ENCODE peak calls at places on chromosomes 2 and 18, in five cellular contexts. D is IMR-90, G is PC-3, J is Karpas-422, E is GM12878. W is an unnamed sample.

GRCh38 chr2:232976666-232977437 is 36.2 kb downstream of the NGEF start:
- DNase-seq in D (no peak), G (no peak), J (no peak), E (no peak), W (no peak)

GRCh38 chr18:35822431-35822830 is 150.0 kb upstream of the RMP24 start:
- DNase-seq in D (no peak), G (no peak), J (no peak), E (no peak), W (no peak)

GRCh38 chr2:192208848-192209247 is 14.1 kb upstream of the TMEFF2 start:
- DNase-seq in D (peak; percentile 33), G (no peak), J (no peak), E (no peak), W (peak; percentile 25)

GRCh38 chr2:28048341-28048740 is 157.8 kb downstream of the BABAM2 start:
- DNase-seq in D (peak; percentile 68), G (peak; percentile 27), J (no peak), E (no peak), W (peak; percentile 37)

GRCh38 chr2:55175254-55176093 is 56.6 kb downstream of the CLHC1 start:
- DNase-seq in D (peak; percentile 87), G (peak; percentile 72), J (peak; percentile 88), E (no peak), W (peak; percentile 70)

GRCh38 chr2:6863792-6864191 is 1.9 kb downstream of the CMPK2 start:
- DNase-seq in D (no peak), G (no peak), J (no peak), E (no peak), W (no peak)

GRCh38 chr2:38428940-38429339 is 51.9 kb upstream of the ATL2 start:
- DNase-seq in D (no peak), G (no peak), J (no peak), E (no peak), W (no peak)

GRCh38 chr2:3294066-3294465 is 83.6 kb downstream of the EIPR1 start:
- DNase-seq in D (no peak), G (no peak), J (no peak), E (no peak), W (no peak)

GRCh38 chr2:122748552-122749011 is 993.1 kb downstream of the TSN start:
- DNase-seq in D (no peak), G (peak; percentile 96), J (no peak), E (no peak), W (peak; percentile 47)

GRCh38 chr2:11077411-11077810 is 77.9 kb upstream of the SLC66A3 start:
- DNase-seq in D (no peak), G (no peak), J (no peak), E (no peak), W (no peak)

GRCh38 chr18:8882632-8883408 is 177.5 kb downstream of the MTCL1 start:
- DNase-seq in D (no peak), G (peak; percentile 93), J (peak; percentile 55), E (no peak), W (no peak)

GRCh38 chr2:226794077-226794670 is 5.4 kb downstream of the IRS1 start:
- DNase-seq in D (peak; percentile 29), G (no peak), J (no peak), E (no peak), W (no peak)

GRCh38 chr2:192162392-192163042 is 32.2 kb downstream of the TMEFF2 start:
- DNase-seq in D (peak; percentile 74), G (peak; percentile 87), J (peak; percentile 89), E (no peak), W (peak; percentile 41)

GRCh38 chr2:230974096-230974913 is 21.6 kb upstream of the SPATA3 start:
- DNase-seq in D (peak; percentile 59), G (peak; percentile 25), J (peak; percentile 58), E (peak; percentile 94), W (peak; percentile 92)

GRCh38 chr2:35973132-35973736 is 382.3 kb upstream of the CRIM1 start:
- DNase-seq in D (peak; percentile 42), G (peak; percentile 38), J (no peak), E (no peak), W (peak; percentile 10)

GRCh38 chr18:32595735-32596134 is 125.1 kb upstream of the GAREM1 start:
- DNase-seq in D (no peak), G (no peak), J (no peak), E (no peak), W (no peak)

GRCh38 chr18:77990131-77990530 is 740.5 kb downstream of the GALR1 start:
- DNase-seq in D (no peak), G (no peak), J (no peak), E (no peak), W (no peak)

GRCh38 chr18:48036641-48037421 is 106.4 kb upstream of the SMAD2 start:
- DNase-seq in D (no peak), G (no peak), J (no peak), E (no peak), W (no peak)

GRCh38 chr2:216698895-216699294 is 3.5 kb upstream of the IGFBP5 start:
- DNase-seq in D (peak; percentile 84), G (peak; percentile 74), J (peak; percentile 71), E (no peak), W (peak; percentile 61)

GRCh38 chr2:201642579-201643215 is 606 bp downstream of the TMEM237 start:
- DNase-seq in D (peak; percentile 75), G (peak; percentile 85), J (peak; percentile 94), E (peak; percentile 1), W (peak; percentile 71)

GRCh38 chr18:59249186-59249774 is 24.0 kb downstream of the RAX start:
- DNase-seq in D (peak; percentile 80), G (peak; percentile 90), J (peak; percentile 83), E (no peak), W (peak; percentile 47)

GRCh38 chr18:43800584-43800983 is 523.3 kb upstream of the SYT4 start:
- DNase-seq in D (no peak), G (no peak), J (no peak), E (no peak), W (no peak)

GRCh38 chr2:236731767-236732580 is 162.3 kb downstream of the ACKR3 start:
- DNase-seq in D (peak; percentile 5), G (peak; percentile 36), J (no peak), E (no peak), W (peak; percentile 25)

GRCh38 chr2:67702937-67703336 is 305.8 kb downstream of the ETAA1 start:
- DNase-seq in D (no peak), G (no peak), J (no peak), E (no peak), W (no peak)

GRCh38 chr2:39523308-39524044 is 86.4 kb upstream of the MAP4K3 start:
- DNase-seq in D (peak; percentile 93), G (peak; percentile 91), J (no peak), E (no peak), W (peak; percentile 97)

GRCh38 chr2:127170452-127171197 is 49.5 kb downstream of the CYP27C1 start:
- DNase-seq in D (no peak), G (no peak), J (no peak), E (no peak), W (no peak)

GRCh38 chr18:46250084-46250811 is 146.1 kb downstream of the HAUS1 start:
- DNase-seq in D (peak; percentile 92), G (peak; percentile 83), J (peak; percentile 94), E (peak; percentile 92), W (peak; percentile 90)

GRCh38 chr2:24722141-24722790 is 70.9 kb downstream of the PTRHD1 start:
- DNase-seq in D (no peak), G (no peak), J (no peak), E (no peak), W (no peak)

GRCh38 chr2:1632006-1632348 is 112.3 kb downstream of the PXDN start:
- DNase-seq in D (peak; percentile 87), G (peak; percentile 97), J (no peak), E (no peak), W (peak; percentile 85)

DNA sequence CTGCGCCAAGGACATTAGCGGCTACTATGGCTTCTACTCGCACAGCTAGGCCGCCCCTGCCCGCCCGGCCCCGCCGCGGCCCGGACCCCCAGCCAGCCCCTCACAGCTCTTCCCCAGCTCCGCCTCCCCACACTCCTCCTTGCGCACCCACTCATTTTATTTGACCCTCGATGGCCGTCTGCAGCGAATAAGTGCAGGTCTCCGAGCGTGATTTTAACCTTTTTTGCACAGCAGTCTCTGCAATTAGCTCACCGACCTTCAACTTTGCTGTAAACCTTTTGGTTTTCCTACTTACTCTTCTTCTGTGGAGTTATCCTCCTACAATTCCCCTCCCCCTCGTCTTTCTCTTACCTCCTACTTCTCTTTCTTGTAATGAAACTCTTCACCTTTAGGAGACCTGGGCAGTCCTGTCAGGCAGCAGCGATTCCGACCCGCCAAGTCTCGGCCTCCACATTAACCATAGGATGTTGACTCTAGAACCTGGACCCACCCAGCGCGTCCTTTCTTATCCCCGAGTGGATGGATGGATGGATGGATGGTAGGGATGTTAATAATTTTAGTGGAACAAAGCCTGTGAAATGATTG is 8.2 kb downstream of the TBR1 start:
- DNase-seq in D (no peak), G (no peak), J (no peak), E (no peak), W (no peak)
- H4K20me1 ChIP-seq in D (peaks cover 4% of the 10 kb centered on the region), G (no peaks in the 10 kb centered on the region), J (no peaks in the 10 kb centered on the region), E (no peaks in the 10 kb centered on the region), W (peaks cover 15% of the 10 kb centered on the region)

DNA sequence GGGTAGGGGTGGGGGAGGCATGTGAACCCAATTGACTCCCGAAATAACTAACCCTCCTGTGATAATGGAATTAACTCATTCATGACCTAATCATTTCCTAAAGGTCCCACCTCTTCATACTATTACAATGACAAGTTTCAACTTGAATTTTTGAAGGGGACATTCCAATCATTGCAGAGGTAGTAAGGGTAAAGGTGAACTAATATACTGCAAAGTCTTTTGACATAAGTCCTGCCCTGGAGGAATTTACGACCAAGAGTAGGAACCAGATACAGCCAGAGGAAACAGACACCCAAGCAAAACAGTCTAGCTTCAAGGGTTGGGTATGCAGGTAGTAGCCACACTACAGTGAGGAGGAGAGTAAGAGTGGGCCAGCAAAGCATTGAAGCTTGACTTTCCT is 1.2 kb upstream of the SRBD1 start:
- DNase-seq in D (no peak), G (peak; percentile 33), J (no peak), E (no peak), W (no peak)
- H3K27ac ChIP-seq in D (no peak overlapping the region), G (no peak overlapping the region), J (no peak overlapping the region), E (no peak overlapping the region), W (no peak overlapping the region)

GRCh38 chr2:217705461-217705860 is 297.3 kb downstream of the TNS1 start:
- DNase-seq in D (peak; percentile 25), G (peak; percentile 58), J (no peak), E (no peak), W (no peak)

GRCh38 chr2:217703999-217704398 is 298.8 kb downstream of the TNS1 start:
- DNase-seq in D (no peak), G (no peak), J (no peak), E (no peak), W (no peak)

GRCh38 chr2:217706513-217706912 is 296.3 kb downstream of the TNS1 start:
- DNase-seq in D (no peak), G (no peak), J (no peak), E (no peak), W (no peak)

GRCh38 chr2:217706095-217706494 is 296.7 kb downstream of the TNS1 start:
- DNase-seq in D (no peak), G (peak; percentile 6), J (no peak), E (no peak), W (no peak)

GRCh38 chr2:217703102-217703501 is 299.7 kb downstream of the TNS1 start:
- DNase-seq in D (no peak), G (no peak), J (no peak), E (no peak), W (no peak)
- H4K20me1 ChIP-seq in D (no peaks in the 10 kb centered on the region), G (no peaks in the 10 kb centered on the region), J (no peaks in the 10 kb centered on the region), E (no peaks in the 10 kb centered on the region), W (no peaks in the 10 kb centered on the region)

DNA sequence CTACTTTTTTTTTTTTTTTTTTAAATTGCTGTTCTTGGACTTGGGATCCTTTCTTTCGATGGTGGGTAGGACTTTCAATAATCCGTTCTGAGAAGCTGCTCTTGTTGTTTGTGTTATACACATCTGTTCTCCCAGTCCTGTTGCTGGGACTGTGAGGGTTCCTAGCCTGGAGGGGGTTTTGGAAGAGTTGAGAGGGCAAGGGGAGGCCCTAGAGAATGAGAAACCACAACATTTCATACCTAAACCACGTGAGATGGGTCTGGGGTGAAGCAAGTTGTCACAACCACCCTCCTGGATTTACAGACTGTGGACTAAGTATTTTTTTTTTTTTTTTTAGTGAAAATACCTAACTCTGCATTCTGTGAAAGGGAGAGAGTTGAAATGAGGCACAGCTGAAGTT is 193.6 kb downstream of the PRKCE start:
- DNase-seq in D (no peak), G (no peak), J (no peak), E (no peak), W (no peak)
- H3K27ac ChIP-seq in D (no peak overlapping the region), G (no peak overlapping the region), J (peak overlapping the region; percentile 99), E (peak overlapping the region; percentile 94), W (no peak overlapping the region)

W was measured in astrocyte.